ENCODE peak calls at places on chromosomes 4 and X, in nine cellular contexts. One of them, this sample, is unnamed.

GRCh38 chr4:96146686-96147085 is 306.8 kb downstream of the PDHA2 start:
- DNase-seq in ovary: no peak
- DNase-seq in cardiac fibroblast: no peak
- DNase-seq in dorsolateral prefrontal cortex: no peak
- DNase-seq in GM10248: no peak
- DNase-seq in IMR-90: no peak
- DNase-seq in tibial nerve: no peak
- DNase-seq in colonic mucosa: no peak
- DNase-seq in GM23338: no peak
- DNase-seq in this sample: no peak

GRCh38 chr4:140052050-140052449 is 101.9 kb downstream of the MAML3 start:
- DNase-seq in ovary: peak
- DNase-seq in cardiac fibroblast: peak
- DNase-seq in dorsolateral prefrontal cortex: peak
- DNase-seq in GM10248: peak
- DNase-seq in IMR-90: peak
- DNase-seq in tibial nerve: peak
- DNase-seq in colonic mucosa: peak
- DNase-seq in GM23338: peak
- DNase-seq in this sample: peak

GRCh38 chrX:74924449-74925209 is 623 bp downstream of the NEXMIF start:
- DNase-seq in ovary: peak
- DNase-seq in cardiac fibroblast: peak
- DNase-seq in dorsolateral prefrontal cortex: peak
- DNase-seq in GM10248: peak
- DNase-seq in IMR-90: no peak
- DNase-seq in tibial nerve: no peak
- DNase-seq in colonic mucosa: peak
- DNase-seq in GM23338: peak
- DNase-seq in this sample: peak

GRCh38 chrX:40402771-40403533 is 177.8 kb upstream of the ATP6AP2 start:
- DNase-seq in ovary: peak
- DNase-seq in cardiac fibroblast: peak
- DNase-seq in dorsolateral prefrontal cortex: no peak
- DNase-seq in GM10248: no peak
- DNase-seq in IMR-90: peak
- DNase-seq in tibial nerve: peak
- DNase-seq in colonic mucosa: peak
- DNase-seq in GM23338: no peak
- DNase-seq in this sample: no peak

GRCh38 chr4:13700196-13701140 is 72.9 kb upstream of the BOD1L1 start:
- DNase-seq in ovary: no peak
- DNase-seq in cardiac fibroblast: peak
- DNase-seq in dorsolateral prefrontal cortex: no peak
- DNase-seq in GM10248: no peak
- DNase-seq in IMR-90: peak
- DNase-seq in tibial nerve: no peak
- DNase-seq in colonic mucosa: no peak
- DNase-seq in GM23338: no peak
- DNase-seq in this sample: no peak

GRCh38 chr4:170139764-170140163 is 50.0 kb upstream of the AADAT start:
- DNase-seq in ovary: no peak
- DNase-seq in cardiac fibroblast: peak
- DNase-seq in dorsolateral prefrontal cortex: no peak
- DNase-seq in GM10248: no peak
- DNase-seq in IMR-90: peak
- DNase-seq in tibial nerve: no peak
- DNase-seq in colonic mucosa: no peak
- DNase-seq in GM23338: no peak
- DNase-seq in this sample: no peak

GRCh38 chr4:101621120-101621519 is 169.4 kb upstream of the BANK1 start:
- DNase-seq in ovary: no peak
- DNase-seq in cardiac fibroblast: peak
- DNase-seq in dorsolateral prefrontal cortex: no peak
- DNase-seq in GM10248: no peak
- DNase-seq in IMR-90: peak
- DNase-seq in tibial nerve: no peak
- DNase-seq in colonic mucosa: no peak
- DNase-seq in GM23338: no peak
- DNase-seq in this sample: no peak

GRCh38 chr4:151865327-151865726 is 104.5 kb upstream of the GATB start:
- DNase-seq in ovary: no peak
- DNase-seq in cardiac fibroblast: no peak
- DNase-seq in dorsolateral prefrontal cortex: peak
- DNase-seq in GM10248: no peak
- DNase-seq in IMR-90: no peak
- DNase-seq in tibial nerve: peak
- DNase-seq in colonic mucosa: peak
- DNase-seq in GM23338: no peak
- DNase-seq in this sample: peak

GRCh38 chr4:10173039-10173753 is 56.6 kb upstream of the WDR1 start:
- DNase-seq in ovary: no peak
- DNase-seq in cardiac fibroblast: peak
- DNase-seq in dorsolateral prefrontal cortex: no peak
- DNase-seq in GM10248: no peak
- DNase-seq in IMR-90: peak
- DNase-seq in tibial nerve: no peak
- DNase-seq in colonic mucosa: no peak
- DNase-seq in GM23338: no peak
- DNase-seq in this sample: peak

GRCh38 chr4:86595426-86595805 is 1.3 kb downstream of the PTPN13 start:
- DNase-seq in ovary: no peak
- DNase-seq in cardiac fibroblast: peak
- DNase-seq in dorsolateral prefrontal cortex: no peak
- DNase-seq in GM10248: no peak
- DNase-seq in IMR-90: peak
- DNase-seq in tibial nerve: no peak
- DNase-seq in colonic mucosa: no peak
- DNase-seq in GM23338: no peak
- DNase-seq in this sample: no peak

GRCh38 chr4:30525662-30526061 is 194.5 kb upstream of the PCDH7 start:
- DNase-seq in ovary: no peak
- DNase-seq in cardiac fibroblast: no peak
- DNase-seq in dorsolateral prefrontal cortex: no peak
- DNase-seq in GM10248: no peak
- DNase-seq in IMR-90: no peak
- DNase-seq in tibial nerve: no peak
- DNase-seq in colonic mucosa: no peak
- DNase-seq in GM23338: peak
- DNase-seq in this sample: no peak

GRCh38 chr4:41339812-41340809 is 83.4 kb downstream of the UCHL1 start:
- DNase-seq in ovary: no peak
- DNase-seq in cardiac fibroblast: peak
- DNase-seq in dorsolateral prefrontal cortex: no peak
- DNase-seq in GM10248: no peak
- DNase-seq in IMR-90: peak
- DNase-seq in tibial nerve: no peak
- DNase-seq in colonic mucosa: no peak
- DNase-seq in GM23338: peak
- DNase-seq in this sample: no peak

GRCh38 chr4:110742148-110742547 is 119.3 kb upstream of the PITX2 start:
- DNase-seq in ovary: no peak
- DNase-seq in cardiac fibroblast: no peak
- DNase-seq in dorsolateral prefrontal cortex: no peak
- DNase-seq in GM10248: no peak
- DNase-seq in IMR-90: peak
- DNase-seq in tibial nerve: no peak
- DNase-seq in colonic mucosa: no peak
- DNase-seq in GM23338: no peak
- DNase-seq in this sample: no peak

GRCh38 chr4:6373541-6374410 is 98.6 kb downstream of the PPP2R2C start:
- DNase-seq in ovary: no peak
- DNase-seq in cardiac fibroblast: no peak
- DNase-seq in dorsolateral prefrontal cortex: no peak
- DNase-seq in GM10248: no peak
- DNase-seq in IMR-90: no peak
- DNase-seq in tibial nerve: no peak
- DNase-seq in colonic mucosa: no peak
- DNase-seq in GM23338: no peak
- DNase-seq in this sample: peak

GRCh38 chr4:53640576-53641459 is 49.5 kb upstream of the LNX1 start:
- DNase-seq in ovary: no peak
- DNase-seq in cardiac fibroblast: peak
- DNase-seq in dorsolateral prefrontal cortex: no peak
- DNase-seq in GM10248: peak
- DNase-seq in IMR-90: no peak
- DNase-seq in tibial nerve: no peak
- DNase-seq in colonic mucosa: no peak
- DNase-seq in GM23338: no peak
- DNase-seq in this sample: no peak

GRCh38 chrX:68249401-68249831 is 183.9 kb downstream of the OPHN1 start:
- DNase-seq in ovary: peak
- DNase-seq in cardiac fibroblast: peak
- DNase-seq in dorsolateral prefrontal cortex: no peak
- DNase-seq in GM10248: no peak
- DNase-seq in IMR-90: no peak
- DNase-seq in tibial nerve: peak
- DNase-seq in colonic mucosa: no peak
- DNase-seq in GM23338: no peak
- DNase-seq in this sample: peak

GRCh38 chrX:155761185-155761584 is 120.0 kb upstream of the VAMP7 start:
- DNase-seq in ovary: no peak
- DNase-seq in cardiac fibroblast: no peak
- DNase-seq in dorsolateral prefrontal cortex: no peak
- DNase-seq in GM10248: no peak
- DNase-seq in IMR-90: no peak
- DNase-seq in tibial nerve: no peak
- DNase-seq in colonic mucosa: no peak
- DNase-seq in GM23338: no peak
- DNase-seq in this sample: no peak

GRCh38 chr4:40479378-40479777 is 144.2 kb downstream of the CHRNA9 start:
- DNase-seq in ovary: no peak
- DNase-seq in cardiac fibroblast: no peak
- DNase-seq in dorsolateral prefrontal cortex: no peak
- DNase-seq in GM10248: no peak
- DNase-seq in IMR-90: no peak
- DNase-seq in tibial nerve: no peak
- DNase-seq in colonic mucosa: no peak
- DNase-seq in GM23338: no peak
- DNase-seq in this sample: no peak

GRCh38 chrX:80876877-80877276 is 67.2 kb upstream of the BRWD3 start:
- DNase-seq in ovary: no peak
- DNase-seq in cardiac fibroblast: peak
- DNase-seq in dorsolateral prefrontal cortex: no peak
- DNase-seq in GM10248: peak
- DNase-seq in IMR-90: peak
- DNase-seq in tibial nerve: no peak
- DNase-seq in colonic mucosa: no peak
- DNase-seq in GM23338: peak
- DNase-seq in this sample: no peak

GRCh38 chr4:103030791-103031190 is 11.3 kb upstream of the SLC9B1 start:
- DNase-seq in ovary: no peak
- DNase-seq in cardiac fibroblast: no peak
- DNase-seq in dorsolateral prefrontal cortex: no peak
- DNase-seq in GM10248: no peak
- DNase-seq in IMR-90: no peak
- DNase-seq in tibial nerve: no peak
- DNase-seq in colonic mucosa: no peak
- DNase-seq in GM23338: no peak
- DNase-seq in this sample: no peak

GRCh38 chr4:103036169-103036568 is 16.7 kb upstream of the SLC9B1 start:
- DNase-seq in ovary: no peak
- DNase-seq in cardiac fibroblast: no peak
- DNase-seq in dorsolateral prefrontal cortex: no peak
- DNase-seq in GM10248: no peak
- DNase-seq in IMR-90: no peak
- DNase-seq in tibial nerve: no peak
- DNase-seq in colonic mucosa: no peak
- DNase-seq in GM23338: no peak
- DNase-seq in this sample: no peak

GRCh38 chr4:103026868-103027267 is 7.4 kb upstream of the SLC9B1 start:
- DNase-seq in ovary: no peak
- DNase-seq in cardiac fibroblast: no peak
- DNase-seq in dorsolateral prefrontal cortex: no peak
- DNase-seq in GM10248: no peak
- DNase-seq in IMR-90: peak
- DNase-seq in tibial nerve: no peak
- DNase-seq in colonic mucosa: no peak
- DNase-seq in GM23338: no peak
- DNase-seq in this sample: no peak

GRCh38 chr4:103032575-103032974 is 13.1 kb upstream of the SLC9B1 start:
- DNase-seq in ovary: no peak
- DNase-seq in cardiac fibroblast: peak
- DNase-seq in dorsolateral prefrontal cortex: no peak
- DNase-seq in GM10248: no peak
- DNase-seq in IMR-90: peak
- DNase-seq in tibial nerve: no peak
- DNase-seq in colonic mucosa: no peak
- DNase-seq in GM23338: peak
- DNase-seq in this sample: no peak
- TF ChIP-seq CTCF in ovary: no peak
- TF ChIP-seq CTCF in cardiac fibroblast: peak
- TF ChIP-seq CTCF in dorsolateral prefrontal cortex: no peak
- TF ChIP-seq CTCF in GM10248: peak
- TF ChIP-seq CTCF in IMR-90: peak
- TF ChIP-seq CTCF in tibial nerve: no peak
- TF ChIP-seq CTCF in colonic mucosa: no peak
- TF ChIP-seq CTCF in GM23338: peak
- TF ChIP-seq CTCF in this sample: peak

GRCh38 chr4:91525627-91526026 is 778.1 kb upstream of the GRID2 start:
- DNase-seq in ovary: no peak
- DNase-seq in cardiac fibroblast: no peak
- DNase-seq in dorsolateral prefrontal cortex: no peak
- DNase-seq in GM10248: no peak
- DNase-seq in IMR-90: no peak
- DNase-seq in tibial nerve: no peak
- DNase-seq in colonic mucosa: peak
- DNase-seq in GM23338: no peak
- DNase-seq in this sample: no peak
- TF ChIP-seq CTCF in ovary: no peak
- TF ChIP-seq CTCF in cardiac fibroblast: no peak
- TF ChIP-seq CTCF in dorsolateral prefrontal cortex: no peak
- TF ChIP-seq CTCF in GM10248: no peak
- TF ChIP-seq CTCF in IMR-90: no peak
- TF ChIP-seq CTCF in tibial nerve: no peak
- TF ChIP-seq CTCF in colonic mucosa: no peak
- TF ChIP-seq CTCF in GM23338: no peak
- TF ChIP-seq CTCF in this sample: no peak

GRCh38 chr4:93157984-93158383 is 670.6 kb upstream of the ATOH1 start:
- DNase-seq in ovary: no peak
- DNase-seq in cardiac fibroblast: no peak
- DNase-seq in dorsolateral prefrontal cortex: no peak
- DNase-seq in GM10248: no peak
- DNase-seq in IMR-90: peak
- DNase-seq in tibial nerve: no peak
- DNase-seq in colonic mucosa: no peak
- DNase-seq in GM23338: peak
- DNase-seq in this sample: no peak
- TF ChIP-seq CTCF in ovary: no peak
- TF ChIP-seq CTCF in cardiac fibroblast: no peak
- TF ChIP-seq CTCF in dorsolateral prefrontal cortex: no peak
- TF ChIP-seq CTCF in GM10248: peak
- TF ChIP-seq CTCF in IMR-90: peak
- TF ChIP-seq CTCF in tibial nerve: no peak
- TF ChIP-seq CTCF in colonic mucosa: no peak
- TF ChIP-seq CTCF in GM23338: peak
- TF ChIP-seq CTCF in this sample: no peak

DNA sequence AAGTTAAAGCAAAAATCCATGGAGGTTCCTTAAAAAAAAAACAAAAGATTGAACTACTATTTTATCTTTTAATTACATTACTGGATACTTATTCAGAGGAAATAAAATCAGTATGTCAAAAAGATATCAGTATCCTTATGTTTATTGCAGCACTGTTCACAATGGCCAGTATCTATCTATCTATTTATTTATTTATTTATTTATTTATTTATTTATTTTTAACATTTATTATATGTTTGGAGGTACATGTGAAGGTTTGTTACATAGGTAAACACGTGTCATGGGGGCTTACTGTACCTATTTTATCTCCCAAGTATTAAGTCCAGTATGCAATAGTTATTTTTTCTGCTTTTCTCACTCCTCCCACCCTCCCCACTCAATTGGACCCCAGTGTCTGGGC is 881.1 kb upstream of the POU3F4 start:
- DNase-seq in ovary: no peak
- DNase-seq in cardiac fibroblast: no peak
- DNase-seq in dorsolateral prefrontal cortex: no peak
- DNase-seq in GM10248: no peak
- DNase-seq in IMR-90: no peak
- DNase-seq in tibial nerve: no peak
- DNase-seq in colonic mucosa: no peak
- DNase-seq in GM23338: no peak
- DNase-seq in this sample: no peak
- TF ChIP-seq CTCF in ovary: no peak
- TF ChIP-seq CTCF in cardiac fibroblast: no peak
- TF ChIP-seq CTCF in dorsolateral prefrontal cortex: no peak
- TF ChIP-seq CTCF in GM10248: no peak
- TF ChIP-seq CTCF in IMR-90: no peak
- TF ChIP-seq CTCF in tibial nerve: no peak
- TF ChIP-seq CTCF in colonic mucosa: no peak
- TF ChIP-seq CTCF in GM23338: no peak
- TF ChIP-seq CTCF in this sample: no peak

This sample was measured in psoas muscle.